ENCODE peak calls at places on chromosomes 11 and 22, in seven cellular contexts. L is stomach, S is heart left ventricle, J is body of pancreas, B is A549, V is Peyer's patch, M is testis. C is an unnamed sample.

GRCh38 chr11:95398437-95399112 is 167.6 kb upstream of the SESN3 start:
- DNase-seq in B (no peak), S (no peak), V (no peak), J (no peak), L (no peak), M (no peak), C (peak)

GRCh38 chr11:131889146-131889577 is 518.7 kb downstream of the NTM start:
- DNase-seq in J (no peak), L (no peak), V (no peak), M (no peak), B (no peak), S (no peak), C (no peak)

GRCh38 chr11:117179048-117179999 is 781 bp downstream of the SIDT2 start:
- DNase-seq in M (peak), V (peak), S (peak), J (peak), L (peak), B (peak), C (peak)

GRCh38 chr22:20083891-20084546 is 4.0 kb downstream of the DGCR8 start:
- DNase-seq in V (no peak), J (no peak), S (no peak), L (no peak), M (no peak), B (no peak), C (no peak)

GRCh38 chr11:18248561-18248960 is at the start of gene SAA2:
- DNase-seq in B (no peak), L (no peak), M (no peak), J (no peak), V (no peak), S (no peak), C (no peak)

GRCh38 chr11:127925430-127925829 is 661.9 kb downstream of the ETS1 start:
- DNase-seq in L (no peak), S (no peak), V (no peak), B (no peak), J (no peak), M (no peak), C (no peak)

GRCh38 chr11:118618115-118618990 is 10.9 kb downstream of the PHLDB1 start:
- DNase-seq in V (peak), B (no peak), L (peak), S (peak), M (peak), J (peak), C (no peak)

GRCh38 chr11:2693851-2694261 is 5.9 kb downstream of the KCNQ1OT1 start:
- DNase-seq in V (peak), S (no peak), L (no peak), J (peak), M (no peak), B (no peak), C (no peak)

GRCh38 chr22:28710889-28711285 is 30.7 kb downstream of the CHEK2 start:
- DNase-seq in M (no peak), S (no peak), J (no peak), B (no peak), L (no peak), V (no peak), C (no peak)

GRCh38 chr11:73838443-73839122 is 38.1 kb downstream of the COA4 start:
- DNase-seq in L (no peak), J (no peak), B (no peak), S (no peak), M (no peak), V (no peak), C (no peak)

GRCh38 chr11:71543866-71544265 is 4.4 kb upstream of the KRTAP5-9 start:
- DNase-seq in S (no peak), M (no peak), B (no peak), J (no peak), L (no peak), V (no peak), C (no peak)

GRCh38 chr11:115544422-115544821 is 40.2 kb upstream of the CADM1 start:
- DNase-seq in S (no peak), V (no peak), L (no peak), M (no peak), B (no peak), J (no peak), C (no peak)

GRCh38 chr11:77966338-77966737 is 28.1 kb downstream of the INTS4 start:
- DNase-seq in M (no peak), S (no peak), V (no peak), L (no peak), J (no peak), B (no peak), C (no peak)

GRCh38 chr11:43644626-43645299 is 35.8 kb upstream of the HSD17B12 start:
- DNase-seq in L (no peak), S (no peak), B (no peak), J (no peak), M (no peak), V (no peak), C (peak)

GRCh38 chr11:108679045-108679444 is 14.2 kb downstream of the DDX10 start:
- DNase-seq in V (no peak), B (no peak), M (no peak), L (no peak), S (no peak), J (no peak), C (no peak)

GRCh38 chr22:36873614-36874308 is 13.0 kb downstream of the NCF4 start:
- DNase-seq in B (peak), M (peak), V (peak), S (peak), L (peak), J (peak), C (peak)

GRCh38 chr11:86288776-86289507 is 13.1 kb upstream of the HIKESHI start:
- DNase-seq in J (no peak), S (no peak), M (peak), B (no peak), V (no peak), L (no peak), C (no peak)

GRCh38 chr11:113531575-113532451 is 56.6 kb upstream of the DRD2 start:
- DNase-seq in M (peak), L (no peak), B (no peak), V (no peak), J (no peak), S (no peak), C (no peak)

GRCh38 chr11:12871251-12871650 is 137.9 kb upstream of the RASSF10 start:
- DNase-seq in B (no peak), M (no peak), S (no peak), V (no peak), J (no peak), L (no peak), C (no peak)

GRCh38 chr22:49368221-49368975 is 459.3 kb downstream of the BRD1 start:
- DNase-seq in B (no peak), V (peak), J (no peak), M (no peak), L (peak), S (no peak), C (no peak)

GRCh38 chr11:1194977-1195689 is 27.7 kb upstream of the MUC5B start:
- DNase-seq in B (no peak), S (no peak), J (no peak), L (peak), V (peak), M (no peak), C (no peak)

GRCh38 chr11:128157423-128158298 is 429.7 kb downstream of the ETS1 start:
- DNase-seq in L (no peak), S (peak), B (peak), V (peak), M (peak), J (peak), C (peak)

GRCh38 chr11:28457481-28458145 is 349.4 kb downstream of the METTL15 start:
- DNase-seq in M (no peak), L (no peak), V (no peak), J (no peak), B (no peak), S (no peak), C (no peak)

GRCh38 chr11:315051-315481 is 1.2 kb downstream of the IFITM1 start:
- DNase-seq in L (no peak), B (no peak), V (peak), M (no peak), S (peak), J (no peak), C (no peak)

GRCh38 chr11:32899423-32899822 is 6.8 kb downstream of the QSER1 start:
- DNase-seq in L (no peak), S (no peak), J (no peak), V (no peak), B (no peak), M (no peak), C (no peak)

GRCh38 chr22:32528984-32529982 is 54.7 kb downstream of the FBXO7 start:
- DNase-seq in V (peak), B (peak), M (peak), J (peak), S (peak), L (peak), C (peak)

GRCh38 chr11:45031912-45032519 is 81.3 kb upstream of the TP53I11 start:
- DNase-seq in L (peak), B (no peak), S (no peak), V (peak), M (no peak), J (no peak), C (no peak)

GRCh38 chr11:37525336-37525735 is 927.3 kb upstream of the RAG2 start:
- DNase-seq in J (no peak), B (no peak), L (no peak), M (no peak), V (no peak), S (no peak), C (no peak)

GRCh38 chr11:3091081-3091845 is 34.0 kb upstream of the CARS1 start:
- DNase-seq in J (no peak), L (no peak), S (no peak), V (no peak), B (no peak), M (no peak), C (no peak)

DNA sequence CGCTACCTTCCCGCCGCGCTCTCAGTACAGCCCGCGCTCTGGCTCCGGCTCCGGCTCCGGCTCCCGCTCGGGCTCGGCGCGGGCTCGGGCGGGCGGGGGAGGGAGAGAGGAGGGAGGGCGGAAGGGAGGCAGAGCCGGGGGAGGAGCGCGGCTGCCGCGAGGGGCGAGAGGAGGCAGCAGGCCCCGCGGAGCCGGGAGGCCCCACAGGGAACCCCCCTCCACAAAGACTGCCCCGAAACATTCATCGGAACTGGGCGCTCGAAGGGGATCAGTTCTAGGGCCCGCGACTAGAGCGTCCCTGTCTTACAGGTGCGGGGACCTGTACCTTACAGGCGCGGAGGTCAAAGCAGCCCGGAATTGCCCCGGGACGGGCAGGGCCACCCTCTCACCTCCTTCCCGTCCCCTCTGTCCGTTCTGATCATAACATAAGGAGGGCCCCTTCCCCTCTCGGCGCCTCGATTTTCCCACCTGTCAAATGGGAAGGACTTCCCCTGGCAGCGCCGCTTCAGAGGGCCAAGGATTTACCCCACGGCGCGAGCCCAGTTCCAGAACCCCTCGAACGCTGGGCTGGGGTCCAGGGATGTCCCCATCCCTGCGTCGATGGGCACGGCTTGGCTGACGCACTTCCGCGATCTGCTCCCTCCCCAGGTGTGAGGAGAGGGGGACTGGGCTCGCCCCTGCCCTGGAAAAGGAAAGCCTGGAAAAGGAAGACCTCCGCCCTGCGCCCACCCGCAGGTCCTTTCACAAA is at the start of gene SHISA8:
- DNase-seq in S (no peak), J (peak), M (peak), B (no peak), L (peak), V (peak), C (no peak)
- TF ChIP-seq POLR2A in S (no peak), J (no peak), M (no peak), B (no peak), L (no peak), V (no peak), C (no peak)

GRCh38 chr11:47243454-47243853 is 5.2 kb downstream of the ACP2 start:
- DNase-seq in J (no peak), S (no peak), V (no peak), L (no peak), M (no peak), B (no peak), C (no peak)

GRCh38 chr11:47239889-47240288 is 8.7 kb downstream of the ACP2 start:
- DNase-seq in S (no peak), B (no peak), L (no peak), J (no peak), V (no peak), M (no peak), C (no peak)

GRCh38 chr11:47242596-47243192 is 5.9 kb downstream of the ACP2 start:
- DNase-seq in B (no peak), V (no peak), J (no peak), S (no peak), L (no peak), M (no peak), C (no peak)

GRCh38 chr11:47244664-47245350 is 3.8 kb downstream of the ACP2 start:
- DNase-seq in B (no peak), M (no peak), L (no peak), S (no peak), V (no peak), J (no peak), C (no peak)

GRCh38 chr11:47241740-47242400 is 6.7 kb downstream of the ACP2 start:
- DNase-seq in J (no peak), M (no peak), S (no peak), B (no peak), V (no peak), L (no peak), C (no peak)
- TF ChIP-seq POLR2A in J (no peak), M (no peak), S (no peak), B (no peak), V (no peak), L (no peak), C (peak)

GRCh38 chr11:7595016-7595869 is 78.1 kb downstream of the CYB5R2 start:
- DNase-seq in S (no peak), M (no peak), L (no peak), J (no peak), V (no peak), B (no peak), C (no peak)

GRCh38 chr11:7595951-7596350 is 77.3 kb downstream of the CYB5R2 start:
- DNase-seq in V (no peak), M (no peak), B (no peak), J (no peak), L (no peak), S (no peak), C (no peak)

GRCh38 chr11:7596975-7597391 is 76.3 kb downstream of the CYB5R2 start:
- DNase-seq in V (peak), S (no peak), J (peak), M (no peak), L (no peak), B (no peak), C (no peak)

GRCh38 chr11:7599209-7599608 is 74.1 kb downstream of the CYB5R2 start:
- DNase-seq in B (no peak), M (no peak), S (no peak), J (no peak), L (no peak), V (no peak), C (no peak)

GRCh38 chr11:7597620-7598019 is 75.7 kb downstream of the CYB5R2 start:
- DNase-seq in B (no peak), M (no peak), S (no peak), V (peak), J (peak), L (peak), C (no peak)
- TF ChIP-seq POLR2A in B (no peak), M (no peak), S (no peak), V (no peak), J (no peak), L (no peak), C (no peak)

GRCh38 chr22:23179381-23180294 is 671 bp upstream of the BCR start:
- DNase-seq in J (peak), B (no peak), L (peak), M (peak), S (no peak), V (no peak), C (no peak)

GRCh38 chr22:23178512-23179254 is 1.6 kb upstream of the BCR start:
- DNase-seq in S (peak), J (peak), L (peak), V (peak), M (peak), B (peak), C (peak)

GRCh38 chr22:23180893-23181762 is 819 bp downstream of the BCR start:
- DNase-seq in S (no peak), J (peak), B (no peak), M (no peak), L (no peak), V (peak), C (no peak)

GRCh38 chr22:23181763-23182288 is 1.5 kb downstream of the BCR start:
- DNase-seq in V (no peak), B (no peak), M (no peak), J (no peak), L (no peak), S (no peak), C (no peak)

DNA sequence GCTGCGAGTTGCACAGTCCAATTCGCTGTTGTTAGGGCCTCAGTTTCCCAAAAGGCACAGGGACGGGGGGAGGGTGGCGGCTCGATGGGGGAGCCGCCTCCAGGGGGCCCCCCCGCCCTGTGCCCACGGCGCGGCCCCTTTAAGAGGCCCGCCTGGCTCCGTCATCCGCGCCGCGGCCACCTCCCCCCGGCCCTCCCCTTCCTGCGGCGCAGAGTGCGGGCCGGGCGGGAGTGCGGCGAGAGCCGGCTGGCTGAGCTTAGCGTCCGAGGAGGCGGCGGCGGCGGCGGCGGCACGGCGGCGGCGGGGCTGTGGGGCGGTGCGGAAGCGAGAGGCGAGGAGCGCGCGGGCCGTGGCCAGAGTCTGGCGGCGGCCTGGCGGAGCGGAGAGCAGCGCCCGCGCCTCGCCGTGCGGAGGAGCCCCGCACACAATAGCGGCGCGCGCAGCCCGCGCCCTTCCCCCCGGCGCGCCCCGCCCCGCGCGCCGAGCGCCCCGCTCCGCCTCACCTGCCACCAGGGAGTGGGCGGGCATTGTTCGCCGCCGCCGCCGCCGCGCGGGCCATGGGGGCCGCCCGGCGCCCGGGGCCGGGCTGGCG is at the start of gene BCR:
- DNase-seq in S (peak), M (peak), B (peak), J (peak), L (peak), V (peak), C (peak)
- TF ChIP-seq POLR2A in S (peak), M (no peak), B (peak), J (peak), L (no peak), V (peak), C (no peak)

GRCh38 chr22:46626911-46627805 is 7.0 kb downstream of the GRAMD4 start:
- DNase-seq in L (no peak), J (no peak), V (no peak), S (no peak), B (no peak), M (no peak), C (no peak)
- TF ChIP-seq POLR2A in L (no peak), J (no peak), V (no peak), S (no peak), B (no peak), M (no peak), C (no peak)

GRCh38 chr11:64305075-64305690 is at the start of gene ESRRA:
- DNase-seq in M (peak), S (peak), J (peak), L (peak), B (peak), V (peak), C (peak)
- TF ChIP-seq POLR2A in M (peak), S (peak), J (no peak), L (no peak), B (peak), V (peak), C (no peak)

DNA sequence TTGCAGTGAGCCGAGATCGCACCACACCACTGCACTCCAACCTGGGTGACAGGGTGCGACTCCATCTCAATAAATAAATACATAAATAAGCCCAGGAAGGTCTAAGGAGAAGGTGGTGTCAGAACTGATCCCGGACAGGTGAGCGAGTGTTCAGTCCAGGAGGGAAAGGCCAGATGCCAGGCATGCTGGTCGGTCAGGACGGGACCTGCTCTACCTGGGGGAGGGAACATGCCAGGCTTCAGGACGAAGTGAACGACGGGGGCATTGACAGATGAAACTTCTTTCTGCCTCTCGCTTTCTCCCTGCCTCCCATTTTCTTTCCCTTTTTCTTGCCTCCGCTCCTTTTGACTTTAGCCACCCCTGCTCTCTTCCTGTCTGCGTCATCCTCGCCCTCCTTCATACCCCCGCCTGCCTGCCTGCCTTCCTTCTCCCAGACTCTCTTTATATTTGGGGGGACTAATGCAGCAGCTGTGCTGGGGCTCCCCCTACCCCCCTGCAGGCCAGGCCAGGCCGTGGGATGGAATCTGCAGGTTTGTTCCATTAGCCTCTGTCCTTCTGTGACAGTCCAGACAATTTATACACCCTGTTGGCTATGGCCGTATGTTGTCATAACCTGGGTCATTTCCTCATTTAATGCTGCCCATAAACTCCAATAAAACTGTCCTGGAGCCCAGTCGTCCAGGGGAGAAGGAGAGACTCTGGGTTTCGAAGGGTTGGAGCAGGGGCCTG is 209.2 kb upstream of the TBCEL start:
- DNase-seq in J (no peak), L (no peak), V (no peak), B (no peak), M (no peak), S (no peak), C (no peak)
- TF ChIP-seq POLR2A in J (no peak), L (no peak), V (no peak), B (no peak), M (no peak), S (no peak), C (no peak)

GRCh38 chr11:93727985-93728791 is 13.1 kb downstream of the TAF1D start:
- DNase-seq in J (no peak), B (no peak), M (no peak), V (no peak), S (no peak), L (no peak), C (peak)
- TF ChIP-seq POLR2A in J (no peak), B (no peak), M (no peak), V (no peak), S (no peak), L (no peak), C (no peak)

DNA sequence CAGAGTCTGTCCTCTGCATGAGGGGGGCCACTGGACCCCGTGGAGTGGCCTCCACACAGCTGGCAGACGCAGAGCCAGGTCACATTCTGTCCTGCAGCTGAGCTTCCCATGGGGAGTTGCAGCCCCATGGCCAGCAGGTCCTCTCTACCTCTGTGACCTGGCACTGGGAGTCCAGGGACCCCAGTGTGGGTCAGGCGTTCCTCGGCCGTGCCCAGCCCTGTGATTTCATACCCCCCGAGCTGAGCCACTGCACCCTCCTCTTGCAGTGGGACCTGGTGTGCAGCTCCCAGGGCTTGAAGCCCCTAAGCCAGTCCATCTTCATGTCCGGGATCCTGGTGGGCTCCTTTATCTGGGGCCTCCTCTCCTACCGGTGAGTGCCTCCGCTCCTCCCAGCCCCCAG is 32.2 kb upstream of the SLC22A12 start:
- DNase-seq in B (no peak), L (no peak), M (no peak), S (no peak), J (no peak), V (no peak), C (no peak)
- TF ChIP-seq POLR2A in B (no peak), L (no peak), M (no peak), S (no peak), J (no peak), V (no peak), C (no peak)

C was measured in erythroblast.